ENCODE peak calls at places on chromosomes 6 and 20, in four cellular contexts. Z is GM23338, R is AG04449, A is fibroblast of mammary gland. K is an unnamed sample.
A peak's percentile ranks its signal among the peaks of the same experiment; 100 is the strongest.

GRCh38 chr6:140494321-140495085 is 1120.1 kb upstream of the CITED2 start:
- DNase-seq in Z (no peak), R (no peak), A (no peak), K (no peak)

GRCh38 chr6:46042355-46042999 is 26.8 kb upstream of the CLIC5 start:
- DNase-seq in Z (peak; percentile 75), R (no peak), A (peak; percentile 79), K (no peak)

GRCh38 chr6:106551155-106551554 is 78.1 kb downstream of the RTN4IP1 start:
- DNase-seq in Z (no peak), R (no peak), A (no peak), K (no peak)

GRCh38 chr6:33195304-33196022 is 3.2 kb upstream of the COL11A2 start:
- DNase-seq in Z (no peak), R (no peak), A (no peak), K (no peak)

GRCh38 chr6:11366934-11367637 is 134.6 kb upstream of the NEDD9 start:
- DNase-seq in Z (peak; percentile 13), R (no peak), A (no peak), K (no peak)

GRCh38 chr6:11609324-11610071 is 71.9 kb downstream of the TMEM170B start:
- DNase-seq in Z (peak; percentile 29), R (peak; percentile 84), A (peak; percentile 38), K (peak; percentile 95)

GRCh38 chr6:33719326-33719987 is 8.0 kb upstream of the UQCC2 start:
- DNase-seq in Z (no peak), R (no peak), A (no peak), K (no peak)

GRCh38 chr6:35214869-35215664 is 1.3 kb downstream of the SCUBE3 start:
- DNase-seq in Z (peak; percentile 53), R (no peak), A (no peak), K (no peak)

GRCh38 chr20:43751167-43752050 is 24.6 kb upstream of the GTSF1L start:
- DNase-seq in Z (no peak), R (no peak), A (peak; percentile 94), K (peak; percentile 77)

GRCh38 chr6:44011350-44011925 is 115.8 kb downstream of the MRPL14 start:
- DNase-seq in Z (no peak), R (no peak), A (no peak), K (no peak)

DNA sequence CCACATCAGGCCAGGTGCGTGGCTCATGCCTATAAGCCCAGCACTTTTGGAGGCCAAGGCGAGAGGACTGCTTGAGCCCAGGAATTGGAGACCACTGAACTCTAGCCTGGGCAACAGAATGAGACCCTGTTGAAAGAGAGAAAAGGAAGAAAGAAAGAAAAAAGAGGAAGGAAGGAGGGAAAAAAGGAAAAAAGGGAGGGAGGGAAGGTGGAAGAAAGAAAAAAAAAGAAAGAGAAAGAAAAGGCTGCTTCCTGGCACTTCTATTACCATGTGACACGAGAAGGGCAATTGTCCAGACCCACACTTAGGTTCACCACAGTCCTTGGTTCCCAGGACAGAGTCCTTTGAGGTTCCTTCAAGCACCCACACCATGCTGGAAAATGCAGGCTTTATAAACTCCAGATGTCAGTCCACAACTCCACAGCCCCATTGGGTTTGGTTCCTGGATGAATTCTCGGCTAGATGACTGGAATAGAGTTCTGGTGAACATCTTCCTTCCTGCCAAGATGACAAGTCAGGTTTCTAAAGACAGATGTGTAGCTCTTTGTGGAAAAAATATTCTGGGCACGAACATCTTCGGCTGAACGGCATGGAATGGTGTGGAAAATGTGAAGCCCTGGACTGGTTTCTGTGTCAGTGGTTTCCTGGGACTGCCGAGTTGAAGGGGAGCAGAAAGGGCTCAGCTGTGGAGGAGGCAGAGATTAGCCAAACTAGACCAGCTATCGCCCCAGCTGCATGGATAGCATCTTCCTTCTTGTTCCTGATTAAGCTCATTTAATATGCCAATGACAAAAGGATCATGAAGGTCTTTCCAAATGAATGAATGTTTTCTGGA is 32.5 kb downstream of the NT5E start:
- DNase-seq in Z (no peak), R (no peak), A (peak; percentile 95), K (no peak)
- TF ChIP-seq CTCF in Z (no peak), R (no peak), A (no peak), K (no peak)

GRCh38 chr20:59032023-59032712 is at the start of gene ATP5F1E:
- DNase-seq in Z (peak; percentile 97), R (no peak), A (peak; percentile 85), K (peak; percentile 76)

GRCh38 chr20:59032713-59033059 is 551 bp upstream of the ATP5F1E start:
- DNase-seq in Z (no peak), R (no peak), A (peak; percentile 37), K (no peak)

GRCh38 chr20:59031326-59032022 is 661 bp downstream of the ATP5F1E start:
- DNase-seq in Z (peak; percentile 25), R (no peak), A (peak; percentile 11), K (no peak)

GRCh38 chr20:59033616-59034165 is 1.6 kb upstream of the ATP5F1E start:
- DNase-seq in Z (no peak), R (no peak), A (no peak), K (no peak)

DNA sequence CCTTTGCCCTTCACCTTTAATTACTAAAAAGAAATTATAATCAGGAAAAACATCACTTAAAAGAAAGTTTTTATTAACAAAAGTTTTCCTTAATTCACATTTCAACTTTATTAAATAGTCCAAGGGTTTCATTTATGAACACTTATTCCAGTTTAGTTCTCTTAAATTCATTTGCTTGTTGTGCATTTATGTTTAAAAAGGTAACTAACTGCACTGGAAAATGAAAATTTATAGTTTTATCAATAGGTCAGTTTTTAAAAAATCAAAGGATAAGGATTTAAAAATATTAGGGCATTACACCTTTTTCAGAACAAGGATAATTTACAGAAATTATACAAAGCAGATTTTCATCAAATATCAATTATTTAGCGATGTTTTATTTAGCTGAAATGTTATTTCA is 958 bp upstream of the ATP5F1E start:
- DNase-seq in Z (no peak), R (no peak), A (no peak), K (no peak)
- H3K4me3 ChIP-seq in Z (peak overlapping the region; percentile 90), R (no peak overlapping the region), A (no peak overlapping the region), K (peak overlapping the region; percentile 80)

DNA sequence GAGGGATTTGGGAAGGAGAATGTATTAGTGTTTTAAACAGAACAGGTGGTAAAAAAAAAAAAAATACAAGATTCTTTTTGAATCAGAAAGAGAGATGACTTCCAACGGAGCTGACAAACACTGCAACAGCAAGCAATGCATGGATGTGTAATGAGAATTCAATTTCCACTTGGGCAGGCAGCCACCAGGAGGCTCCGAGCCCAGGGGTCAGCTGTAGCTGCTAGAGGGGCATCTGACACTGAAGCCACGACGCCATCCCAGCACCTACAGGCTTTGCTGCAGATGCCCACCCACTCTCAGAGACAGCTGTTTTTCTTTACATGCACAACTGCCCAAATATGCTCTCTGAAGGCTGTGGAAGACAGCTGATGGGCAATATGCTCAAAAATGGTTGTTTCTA is 75.4 kb downstream of the ELOVL5 start:
- DNase-seq in Z (peak; percentile 13), R (no peak), A (no peak), K (no peak)
- TF ChIP-seq CTCF in Z (peak; percentile 17), R (peak; percentile 5), A (no peak), K (no peak)

DNA sequence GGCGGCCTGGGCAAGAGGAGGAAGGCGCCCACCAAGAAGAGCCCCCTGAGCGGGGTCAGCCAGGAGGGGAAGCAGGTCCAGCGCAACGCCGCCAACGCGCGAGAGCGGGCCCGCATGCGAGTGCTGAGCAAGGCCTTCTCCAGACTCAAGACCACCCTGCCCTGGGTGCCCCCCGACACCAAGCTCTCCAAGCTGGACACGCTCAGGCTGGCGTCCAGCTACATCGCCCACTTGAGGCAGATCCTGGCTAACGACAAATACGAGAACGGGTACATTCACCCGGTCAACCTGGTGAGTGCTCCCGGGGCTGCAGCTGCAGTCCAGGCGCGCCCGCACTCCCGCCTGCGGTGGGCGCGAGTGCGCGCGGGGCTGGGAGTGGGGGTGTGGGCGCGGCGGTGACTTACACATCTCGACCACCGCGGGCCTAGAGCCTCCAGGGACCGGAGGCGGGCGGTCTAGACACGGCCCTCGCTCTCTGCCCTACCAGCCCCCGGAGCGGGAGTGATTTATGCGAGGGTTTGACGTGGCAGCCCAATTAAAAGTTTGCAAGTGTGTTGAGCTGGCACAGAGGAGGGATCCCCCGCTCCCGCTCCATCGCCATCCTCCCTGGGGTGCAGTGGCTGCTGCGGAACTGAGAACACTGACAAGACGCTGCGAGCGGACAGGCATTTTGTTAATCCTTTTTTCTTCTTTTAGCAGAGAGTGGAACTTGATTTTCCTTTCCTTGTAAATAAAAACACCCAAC is 816 bp downstream of the TCF21 start:
- DNase-seq in Z (peak; percentile 63), R (no peak), A (no peak), K (no peak)
- H3K4me3 ChIP-seq in Z (peak overlapping the region; percentile 73), R (peak overlapping the region; percentile 71), A (no peak overlapping the region), K (peak overlapping the region; percentile 48)

DNA sequence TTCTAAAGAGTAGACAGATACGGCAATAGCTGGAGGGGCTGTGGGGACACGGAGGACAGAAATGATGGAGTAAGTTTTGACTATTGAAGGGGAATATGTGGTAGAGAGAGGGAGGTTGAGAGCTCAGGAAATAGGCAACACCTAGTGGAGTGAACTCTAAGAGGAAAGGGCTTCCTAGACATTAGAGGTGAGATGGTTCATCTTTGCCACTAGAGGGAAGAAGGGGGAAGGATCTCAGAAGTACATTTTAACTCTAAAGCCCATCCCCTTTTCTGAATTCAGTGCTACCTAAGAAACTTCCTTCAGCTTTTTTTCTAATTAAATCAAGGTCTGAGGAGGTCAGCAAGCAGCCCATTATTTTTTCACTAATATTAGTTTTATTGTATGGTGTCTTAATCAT is 689.4 kb upstream of the MAP3K7 start:
- DNase-seq in Z (peak; percentile 82), R (no peak), A (no peak), K (peak; percentile 38)
- TF ChIP-seq CTCF in Z (peak; percentile 63), R (peak; percentile 22), A (no peak), K (peak; percentile 79)

GRCh38 chr20:23419657-23419994 is 1.7 kb downstream of the NAPB start:
- DNase-seq in Z (no peak), R (no peak), A (no peak), K (no peak)
- H3K4me3 ChIP-seq in Z (peak overlapping the region; percentile 85), R (peak overlapping the region; percentile 90), A (peak overlapping the region; percentile 85), K (peak overlapping the region; percentile 97)